ENCODE peak calls at places on chromosomes 7 and 10, in nine cellular contexts. One of them, this sample, is unnamed.

GRCh38 chr10:1434202-1434601 is 303.1 kb downstream of the ADARB2 start:
- DNase-seq in fibroblast of mammary gland: no peak
- DNase-seq in DMS153: peak; percentile 73
- DNase-seq in EL: no peak
- DNase-seq in frontal cortex: no peak
- DNase-seq in Daoy: peak; percentile 18
- DNase-seq in anterior cingulate cortex: no peak
- DNase-seq in amniotic stem cell: no peak
- DNase-seq in osteocyte: peak; percentile 57
- DNase-seq in this sample: no peak

GRCh38 chr10:96491303-96491702 is 22.4 kb downstream of the TLL2 start:
- DNase-seq in fibroblast of mammary gland: peak; percentile 7
- DNase-seq in DMS153: no peak
- DNase-seq in EL: no peak
- DNase-seq in frontal cortex: no peak
- DNase-seq in Daoy: no peak
- DNase-seq in anterior cingulate cortex: no peak
- DNase-seq in amniotic stem cell: no peak
- DNase-seq in osteocyte: no peak
- DNase-seq in this sample: no peak

GRCh38 chr7:32496052-32496813 is 944 bp downstream of the AVL9 start:
- DNase-seq in fibroblast of mammary gland: no peak
- DNase-seq in DMS153: no peak
- DNase-seq in EL: peak; percentile 26
- DNase-seq in frontal cortex: no peak
- DNase-seq in Daoy: no peak
- DNase-seq in anterior cingulate cortex: no peak
- DNase-seq in amniotic stem cell: no peak
- DNase-seq in osteocyte: no peak
- DNase-seq in this sample: no peak

GRCh38 chr7:32890553-32891045 is 961 bp downstream of the KBTBD2 start:
- DNase-seq in fibroblast of mammary gland: peak; percentile 81
- DNase-seq in DMS153: peak; percentile 34
- DNase-seq in EL: peak; percentile 62
- DNase-seq in frontal cortex: no peak
- DNase-seq in Daoy: peak; percentile 67
- DNase-seq in anterior cingulate cortex: no peak
- DNase-seq in amniotic stem cell: peak; percentile 28
- DNase-seq in osteocyte: no peak
- DNase-seq in this sample: peak; percentile 22

GRCh38 chr10:1411451-1411850 is 325.9 kb downstream of the ADARB2 start:
- DNase-seq in fibroblast of mammary gland: no peak
- DNase-seq in DMS153: no peak
- DNase-seq in EL: no peak
- DNase-seq in frontal cortex: no peak
- DNase-seq in Daoy: no peak
- DNase-seq in anterior cingulate cortex: no peak
- DNase-seq in amniotic stem cell: no peak
- DNase-seq in osteocyte: no peak
- DNase-seq in this sample: no peak

GRCh38 chr10:70902659-70903261 is 14.4 kb upstream of the PCBD1 start:
- DNase-seq in fibroblast of mammary gland: no peak
- DNase-seq in DMS153: no peak
- DNase-seq in EL: no peak
- DNase-seq in frontal cortex: no peak
- DNase-seq in Daoy: no peak
- DNase-seq in anterior cingulate cortex: no peak
- DNase-seq in amniotic stem cell: no peak
- DNase-seq in osteocyte: no peak
- DNase-seq in this sample: no peak

GRCh38 chr7:120857558-120858298 is at the start of gene TSPAN12:
- DNase-seq in fibroblast of mammary gland: peak; percentile 37
- DNase-seq in DMS153: peak; percentile 60
- DNase-seq in EL: peak; percentile 63
- DNase-seq in frontal cortex: peak; percentile 78
- DNase-seq in Daoy: peak; percentile 94
- DNase-seq in anterior cingulate cortex: peak; percentile 61
- DNase-seq in amniotic stem cell: peak; percentile 29
- DNase-seq in osteocyte: peak; percentile 92
- DNase-seq in this sample: peak; percentile 82

GRCh38 chr10:120478401-120478800 is 21.4 kb downstream of the PLPP4 start:
- DNase-seq in fibroblast of mammary gland: no peak
- DNase-seq in DMS153: no peak
- DNase-seq in EL: no peak
- DNase-seq in frontal cortex: no peak
- DNase-seq in Daoy: no peak
- DNase-seq in anterior cingulate cortex: no peak
- DNase-seq in amniotic stem cell: no peak
- DNase-seq in osteocyte: no peak
- DNase-seq in this sample: no peak

GRCh38 chr7:156423876-156424275 is 216.7 kb upstream of the RNF32 start:
- DNase-seq in fibroblast of mammary gland: no peak
- DNase-seq in DMS153: no peak
- DNase-seq in EL: no peak
- DNase-seq in frontal cortex: no peak
- DNase-seq in Daoy: peak; percentile 61
- DNase-seq in anterior cingulate cortex: no peak
- DNase-seq in amniotic stem cell: no peak
- DNase-seq in osteocyte: no peak
- DNase-seq in this sample: no peak

GRCh38 chr10:63103971-63104409 is 29.1 kb upstream of the NRBF2 start:
- DNase-seq in fibroblast of mammary gland: peak; percentile 28
- DNase-seq in DMS153: no peak
- DNase-seq in EL: no peak
- DNase-seq in frontal cortex: no peak
- DNase-seq in Daoy: no peak
- DNase-seq in anterior cingulate cortex: no peak
- DNase-seq in amniotic stem cell: no peak
- DNase-seq in osteocyte: no peak
- DNase-seq in this sample: no peak

GRCh38 chr10:109386921-109387320 is 536.4 kb downstream of the XPNPEP1 start:
- DNase-seq in fibroblast of mammary gland: no peak
- DNase-seq in DMS153: no peak
- DNase-seq in EL: no peak
- DNase-seq in frontal cortex: no peak
- DNase-seq in Daoy: no peak
- DNase-seq in anterior cingulate cortex: no peak
- DNase-seq in amniotic stem cell: no peak
- DNase-seq in osteocyte: no peak
- DNase-seq in this sample: no peak

GRCh38 chr7:22849158-22849557 is 26.5 kb upstream of the TOMM7 start:
- DNase-seq in fibroblast of mammary gland: peak; percentile 43
- DNase-seq in DMS153: peak; percentile 91
- DNase-seq in EL: no peak
- DNase-seq in frontal cortex: no peak
- DNase-seq in Daoy: no peak
- DNase-seq in anterior cingulate cortex: no peak
- DNase-seq in amniotic stem cell: no peak
- DNase-seq in osteocyte: peak; percentile 21
- DNase-seq in this sample: no peak

GRCh38 chr10:61931620-61932332 is 30.3 kb downstream of the ARID5B start:
- DNase-seq in fibroblast of mammary gland: no peak
- DNase-seq in DMS153: no peak
- DNase-seq in EL: no peak
- DNase-seq in frontal cortex: no peak
- DNase-seq in Daoy: no peak
- DNase-seq in anterior cingulate cortex: no peak
- DNase-seq in amniotic stem cell: no peak
- DNase-seq in osteocyte: no peak
- DNase-seq in this sample: no peak

GRCh38 chr10:21993360-21994001 is 10.0 kb downstream of the DNAJC1 start:
- DNase-seq in fibroblast of mammary gland: peak; percentile 53
- DNase-seq in DMS153: no peak
- DNase-seq in EL: peak; percentile 35
- DNase-seq in frontal cortex: no peak
- DNase-seq in Daoy: no peak
- DNase-seq in anterior cingulate cortex: no peak
- DNase-seq in amniotic stem cell: no peak
- DNase-seq in osteocyte: no peak
- DNase-seq in this sample: no peak

GRCh38 chr7:66043681-66044497 is 31.7 kb upstream of the ASL start:
- DNase-seq in fibroblast of mammary gland: peak; percentile 28
- DNase-seq in DMS153: peak; percentile 37
- DNase-seq in EL: peak; percentile 23
- DNase-seq in frontal cortex: peak; percentile 62
- DNase-seq in Daoy: peak; percentile 49
- DNase-seq in anterior cingulate cortex: peak; percentile 6
- DNase-seq in amniotic stem cell: no peak
- DNase-seq in osteocyte: no peak
- DNase-seq in this sample: peak; percentile 39

GRCh38 chr7:29924684-29925083 is 64.9 kb downstream of the SCRN1 start:
- DNase-seq in fibroblast of mammary gland: no peak
- DNase-seq in DMS153: no peak
- DNase-seq in EL: no peak
- DNase-seq in frontal cortex: no peak
- DNase-seq in Daoy: no peak
- DNase-seq in anterior cingulate cortex: no peak
- DNase-seq in amniotic stem cell: no peak
- DNase-seq in osteocyte: peak; percentile 11
- DNase-seq in this sample: no peak

GRCh38 chr10:102399217-102400021 is 3.9 kb downstream of the NFKB2 start:
- DNase-seq in fibroblast of mammary gland: peak; percentile 78
- DNase-seq in DMS153: peak; percentile 67
- DNase-seq in EL: peak; percentile 83
- DNase-seq in frontal cortex: peak; percentile 93
- DNase-seq in Daoy: peak; percentile 89
- DNase-seq in anterior cingulate cortex: peak; percentile 81
- DNase-seq in amniotic stem cell: no peak
- DNase-seq in osteocyte: peak; percentile 96
- DNase-seq in this sample: no peak

GRCh38 chr10:131204406-131205152 is 106.9 kb downstream of the TCERG1L start:
- DNase-seq in fibroblast of mammary gland: no peak
- DNase-seq in DMS153: no peak
- DNase-seq in EL: no peak
- DNase-seq in frontal cortex: no peak
- DNase-seq in Daoy: no peak
- DNase-seq in anterior cingulate cortex: no peak
- DNase-seq in amniotic stem cell: no peak
- DNase-seq in osteocyte: peak; percentile 80
- DNase-seq in this sample: no peak

GRCh38 chr7:2982831-2983230 is 60.8 kb downstream of the CARD11 start:
- DNase-seq in fibroblast of mammary gland: no peak
- DNase-seq in DMS153: no peak
- DNase-seq in EL: no peak
- DNase-seq in frontal cortex: no peak
- DNase-seq in Daoy: no peak
- DNase-seq in anterior cingulate cortex: no peak
- DNase-seq in amniotic stem cell: no peak
- DNase-seq in osteocyte: no peak
- DNase-seq in this sample: no peak

GRCh38 chr7:49166441-49166840 is 242.1 kb downstream of the CDC14C start:
- DNase-seq in fibroblast of mammary gland: no peak
- DNase-seq in DMS153: no peak
- DNase-seq in EL: no peak
- DNase-seq in frontal cortex: no peak
- DNase-seq in Daoy: no peak
- DNase-seq in anterior cingulate cortex: no peak
- DNase-seq in amniotic stem cell: no peak
- DNase-seq in osteocyte: no peak
- DNase-seq in this sample: no peak

GRCh38 chr7:601573-602340 is 82.1 kb upstream of the PDGFA start:
- DNase-seq in fibroblast of mammary gland: no peak
- DNase-seq in DMS153: no peak
- DNase-seq in EL: no peak
- DNase-seq in frontal cortex: no peak
- DNase-seq in Daoy: peak; percentile 74
- DNase-seq in anterior cingulate cortex: no peak
- DNase-seq in amniotic stem cell: no peak
- DNase-seq in osteocyte: no peak
- DNase-seq in this sample: no peak